ENCODE peak calls at places on chromosome 1, in ten cellular contexts. One of them, this sample, is unnamed. For H3K4me1, the result is how much of the 10 kb centered on the place peaks cover.

GRCh38 chr1:115138271-115138670 is 49.0 kb upstream of the TSPAN2 start:
- DNase-seq in GM23338: no peak
- DNase-seq in thoracic aorta: no peak
- DNase-seq in OCI-LY7: no peak
- DNase-seq in lung: no peak
- DNase-seq in A549: no peak
- DNase-seq in tibial artery: no peak
- DNase-seq in heart left ventricle: no peak
- DNase-seq in psoas muscle: no peak
- DNase-seq in SJSA1: peak
- DNase-seq in this sample: no peak

GRCh38 chr1:76782777-76783176 is 84.5 kb upstream of the ST6GALNAC5 start:
- DNase-seq in GM23338: no peak
- DNase-seq in thoracic aorta: no peak
- DNase-seq in OCI-LY7: no peak
- DNase-seq in lung: no peak
- DNase-seq in A549: no peak
- DNase-seq in tibial artery: no peak
- DNase-seq in heart left ventricle: no peak
- DNase-seq in psoas muscle: no peak
- DNase-seq in SJSA1: no peak
- DNase-seq in this sample: no peak

GRCh38 chr1:93585059-93585966 is 96.3 kb downstream of the BCAR3 start:
- DNase-seq in GM23338: no peak
- DNase-seq in thoracic aorta: no peak
- DNase-seq in OCI-LY7: no peak
- DNase-seq in lung: peak
- DNase-seq in A549: peak
- DNase-seq in tibial artery: peak
- DNase-seq in heart left ventricle: peak
- DNase-seq in psoas muscle: peak
- DNase-seq in SJSA1: no peak
- DNase-seq in this sample: no peak

GRCh38 chr1:181424786-181425403 is 58.4 kb upstream of the CACNA1E start:
- DNase-seq in GM23338: peak
- DNase-seq in thoracic aorta: no peak
- DNase-seq in OCI-LY7: peak
- DNase-seq in lung: peak
- DNase-seq in A549: peak
- DNase-seq in tibial artery: no peak
- DNase-seq in heart left ventricle: peak
- DNase-seq in psoas muscle: peak
- DNase-seq in SJSA1: peak
- DNase-seq in this sample: peak

GRCh38 chr1:201622824-201623223 is 83.9 kb downstream of the NAV1 start:
- DNase-seq in GM23338: no peak
- DNase-seq in thoracic aorta: no peak
- DNase-seq in OCI-LY7: no peak
- DNase-seq in lung: no peak
- DNase-seq in A549: no peak
- DNase-seq in tibial artery: no peak
- DNase-seq in heart left ventricle: no peak
- DNase-seq in psoas muscle: no peak
- DNase-seq in SJSA1: no peak
- DNase-seq in this sample: no peak

GRCh38 chr1:200659269-200659668 is 10.4 kb downstream of the DDX59 start:
- DNase-seq in GM23338: peak
- DNase-seq in thoracic aorta: no peak
- DNase-seq in OCI-LY7: no peak
- DNase-seq in lung: no peak
- DNase-seq in A549: no peak
- DNase-seq in tibial artery: no peak
- DNase-seq in heart left ventricle: no peak
- DNase-seq in psoas muscle: no peak
- DNase-seq in SJSA1: no peak
- DNase-seq in this sample: no peak

GRCh38 chr1:234535763-234536515 is 57.0 kb upstream of the TARBP1 start:
- DNase-seq in GM23338: no peak
- DNase-seq in thoracic aorta: peak
- DNase-seq in OCI-LY7: no peak
- DNase-seq in lung: peak
- DNase-seq in A549: peak
- DNase-seq in tibial artery: peak
- DNase-seq in heart left ventricle: peak
- DNase-seq in psoas muscle: peak
- DNase-seq in SJSA1: peak
- DNase-seq in this sample: no peak

GRCh38 chr1:67647814-67648358 is 37.1 kb upstream of the GADD45A start:
- DNase-seq in GM23338: no peak
- DNase-seq in thoracic aorta: no peak
- DNase-seq in OCI-LY7: no peak
- DNase-seq in lung: no peak
- DNase-seq in A549: no peak
- DNase-seq in tibial artery: no peak
- DNase-seq in heart left ventricle: no peak
- DNase-seq in psoas muscle: no peak
- DNase-seq in SJSA1: no peak
- DNase-seq in this sample: no peak

GRCh38 chr1:1432951-1433803 is 2.3 kb upstream of the VWA1 start:
- DNase-seq in GM23338: peak
- DNase-seq in thoracic aorta: no peak
- DNase-seq in OCI-LY7: no peak
- DNase-seq in lung: peak
- DNase-seq in A549: no peak
- DNase-seq in tibial artery: peak
- DNase-seq in heart left ventricle: peak
- DNase-seq in psoas muscle: peak
- DNase-seq in SJSA1: peak
- DNase-seq in this sample: no peak

GRCh38 chr1:53580009-53580400 is 120.8 kb downstream of the DMRTB1 start:
- DNase-seq in GM23338: no peak
- DNase-seq in thoracic aorta: no peak
- DNase-seq in OCI-LY7: no peak
- DNase-seq in lung: no peak
- DNase-seq in A549: no peak
- DNase-seq in tibial artery: peak
- DNase-seq in heart left ventricle: no peak
- DNase-seq in psoas muscle: no peak
- DNase-seq in SJSA1: no peak
- DNase-seq in this sample: no peak

GRCh38 chr1:216722841-216723240 is 388 bp downstream of the ESRRG start:
- DNase-seq in GM23338: peak
- DNase-seq in thoracic aorta: no peak
- DNase-seq in OCI-LY7: no peak
- DNase-seq in lung: no peak
- DNase-seq in A549: no peak
- DNase-seq in tibial artery: no peak
- DNase-seq in heart left ventricle: no peak
- DNase-seq in psoas muscle: no peak
- DNase-seq in SJSA1: no peak
- DNase-seq in this sample: no peak

GRCh38 chr1:62424412-62424811 is 12.4 kb upstream of the USP1 start:
- DNase-seq in GM23338: no peak
- DNase-seq in thoracic aorta: no peak
- DNase-seq in OCI-LY7: no peak
- DNase-seq in lung: no peak
- DNase-seq in A549: no peak
- DNase-seq in tibial artery: no peak
- DNase-seq in heart left ventricle: no peak
- DNase-seq in psoas muscle: no peak
- DNase-seq in SJSA1: no peak
- DNase-seq in this sample: no peak

DNA sequence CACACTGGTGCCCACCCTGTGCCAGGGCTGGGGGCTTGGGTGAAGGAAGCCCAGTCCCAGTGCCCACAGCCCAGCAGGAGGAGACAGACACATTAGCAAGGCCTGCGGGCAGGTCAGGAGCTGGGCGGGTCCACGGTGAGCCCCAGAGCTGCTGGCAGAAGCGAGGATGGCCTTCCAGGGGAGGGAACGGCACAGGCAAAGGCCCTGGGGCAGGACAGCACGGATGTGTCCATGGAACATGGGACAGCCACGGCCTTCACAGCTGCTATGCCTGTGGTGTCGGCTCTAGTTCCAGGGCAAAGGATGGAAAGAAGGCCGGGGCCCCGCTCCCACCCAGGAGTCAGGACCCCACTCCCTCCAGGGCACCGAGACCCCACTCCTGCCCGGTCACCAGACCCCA is 165.0 kb upstream of the ARHGEF16 start:
- DNase-seq in GM23338: no peak
- DNase-seq in thoracic aorta: no peak
- DNase-seq in OCI-LY7: no peak
- DNase-seq in lung: no peak
- DNase-seq in A549: no peak
- DNase-seq in tibial artery: no peak
- DNase-seq in heart left ventricle: no peak
- DNase-seq in psoas muscle: no peak
- DNase-seq in SJSA1: no peak
- DNase-seq in this sample: no peak
- H3K27ac ChIP-seq in GM23338: no peak
- H3K27ac ChIP-seq in thoracic aorta: peak
- H3K27ac ChIP-seq in OCI-LY7: no peak
- H3K27ac ChIP-seq in lung: no peak
- H3K27ac ChIP-seq in A549: no peak
- H3K27ac ChIP-seq in tibial artery: no peak
- H3K27ac ChIP-seq in heart left ventricle: peak
- H3K27ac ChIP-seq in psoas muscle: no peak
- H3K27ac ChIP-seq in SJSA1: no peak
- H3K27ac ChIP-seq in this sample: no peak

DNA sequence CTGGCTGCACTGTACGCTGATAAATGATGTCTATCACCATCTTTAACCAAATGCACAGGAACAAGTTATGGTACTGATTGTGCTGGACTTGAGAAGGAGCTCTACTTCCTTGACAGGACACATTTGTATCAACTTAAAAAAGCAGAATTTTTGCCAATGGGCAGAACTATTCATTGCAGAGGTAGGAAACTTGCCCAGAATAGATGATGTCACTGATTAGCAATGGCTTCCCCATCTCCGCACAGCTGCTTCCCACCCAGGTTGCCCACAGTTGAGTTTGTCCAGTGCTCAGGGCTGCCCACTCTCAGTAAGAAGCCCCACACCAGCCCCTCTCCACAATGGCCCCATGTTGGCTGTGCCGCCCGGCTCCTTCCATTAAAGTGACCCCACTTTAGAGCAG is 33.4 kb downstream of the CAPN2 start:
- DNase-seq in GM23338: no peak
- DNase-seq in thoracic aorta: no peak
- DNase-seq in OCI-LY7: no peak
- DNase-seq in lung: no peak
- DNase-seq in A549: no peak
- DNase-seq in tibial artery: no peak
- DNase-seq in heart left ventricle: no peak
- DNase-seq in psoas muscle: no peak
- DNase-seq in SJSA1: no peak
- DNase-seq in this sample: no peak
- H3K4me1 ChIP-seq in GM23338: under half
- H3K4me1 ChIP-seq in thoracic aorta: under half
- H3K4me1 ChIP-seq in OCI-LY7: under half
- H3K4me1 ChIP-seq in lung: under half
- H3K4me1 ChIP-seq in A549: half or more
- H3K4me1 ChIP-seq in tibial artery: under half
- H3K4me1 ChIP-seq in heart left ventricle: under half
- H3K4me1 ChIP-seq in psoas muscle: under half
- H3K4me1 ChIP-seq in SJSA1: under half
- H3K4me1 ChIP-seq in this sample: under half

GRCh38 chr1:244431166-244431565 is 20.5 kb downstream of the ADSS2 start:
- DNase-seq in GM23338: no peak
- DNase-seq in thoracic aorta: no peak
- DNase-seq in OCI-LY7: no peak
- DNase-seq in lung: no peak
- DNase-seq in A549: no peak
- DNase-seq in tibial artery: no peak
- DNase-seq in heart left ventricle: no peak
- DNase-seq in psoas muscle: no peak
- DNase-seq in SJSA1: no peak
- DNase-seq in this sample: no peak
- H3K4me3 ChIP-seq in GM23338: no peak
- H3K4me3 ChIP-seq in thoracic aorta: no peak
- H3K4me3 ChIP-seq in OCI-LY7: no peak
- H3K4me3 ChIP-seq in lung: no peak
- H3K4me3 ChIP-seq in A549: no peak
- H3K4me3 ChIP-seq in tibial artery: no peak
- H3K4me3 ChIP-seq in heart left ventricle: no peak
- H3K4me3 ChIP-seq in psoas muscle: no peak
- H3K4me3 ChIP-seq in SJSA1: no peak
- H3K4me3 ChIP-seq in this sample: no peak

GRCh38 chr1:116368241-116368640 is 4.8 kb upstream of the ATP1A1 start:
- DNase-seq in GM23338: no peak
- DNase-seq in thoracic aorta: no peak
- DNase-seq in OCI-LY7: no peak
- DNase-seq in lung: no peak
- DNase-seq in A549: no peak
- DNase-seq in tibial artery: no peak
- DNase-seq in heart left ventricle: no peak
- DNase-seq in psoas muscle: no peak
- DNase-seq in SJSA1: no peak
- DNase-seq in this sample: no peak

GRCh38 chr1:116365353-116365780 is 7.7 kb upstream of the ATP1A1 start:
- DNase-seq in GM23338: no peak
- DNase-seq in thoracic aorta: no peak
- DNase-seq in OCI-LY7: no peak
- DNase-seq in lung: no peak
- DNase-seq in A549: no peak
- DNase-seq in tibial artery: no peak
- DNase-seq in heart left ventricle: peak
- DNase-seq in psoas muscle: no peak
- DNase-seq in SJSA1: no peak
- DNase-seq in this sample: no peak

GRCh38 chr1:116367256-116367949 is 5.6 kb upstream of the ATP1A1 start:
- DNase-seq in GM23338: no peak
- DNase-seq in thoracic aorta: no peak
- DNase-seq in OCI-LY7: no peak
- DNase-seq in lung: no peak
- DNase-seq in A549: no peak
- DNase-seq in tibial artery: no peak
- DNase-seq in heart left ventricle: no peak
- DNase-seq in psoas muscle: no peak
- DNase-seq in SJSA1: no peak
- DNase-seq in this sample: no peak

GRCh38 chr1:116362050-116362449 is 11.0 kb upstream of the ATP1A1 start:
- DNase-seq in GM23338: no peak
- DNase-seq in thoracic aorta: no peak
- DNase-seq in OCI-LY7: no peak
- DNase-seq in lung: no peak
- DNase-seq in A549: no peak
- DNase-seq in tibial artery: no peak
- DNase-seq in heart left ventricle: no peak
- DNase-seq in psoas muscle: no peak
- DNase-seq in SJSA1: no peak
- DNase-seq in this sample: no peak

DNA sequence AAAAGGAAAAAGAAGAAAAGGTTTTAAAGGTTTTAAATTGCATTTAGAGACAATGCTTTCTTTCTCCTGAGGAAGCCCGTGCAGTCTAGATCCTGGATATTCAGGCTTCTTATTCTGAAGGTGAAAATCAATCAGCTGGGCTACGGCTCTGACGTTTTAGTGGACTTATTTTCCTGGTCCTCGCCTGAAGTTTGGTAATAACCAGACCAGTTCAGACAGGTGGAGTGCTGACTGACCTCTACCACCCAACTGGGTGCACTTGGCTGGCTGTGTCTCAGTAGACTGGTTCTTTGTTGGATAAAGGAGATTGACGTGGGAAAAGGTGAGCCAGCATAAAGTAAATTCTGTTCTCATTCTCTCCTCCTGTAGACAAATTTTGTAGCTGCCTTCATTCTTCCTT is 7.2 kb upstream of the ATP1A1 start:
- DNase-seq in GM23338: no peak
- DNase-seq in thoracic aorta: no peak
- DNase-seq in OCI-LY7: no peak
- DNase-seq in lung: no peak
- DNase-seq in A549: no peak
- DNase-seq in tibial artery: no peak
- DNase-seq in heart left ventricle: no peak
- DNase-seq in psoas muscle: no peak
- DNase-seq in SJSA1: no peak
- DNase-seq in this sample: no peak
- H3K27ac ChIP-seq in GM23338: no peak
- H3K27ac ChIP-seq in thoracic aorta: no peak
- H3K27ac ChIP-seq in OCI-LY7: no peak
- H3K27ac ChIP-seq in lung: no peak
- H3K27ac ChIP-seq in A549: no peak
- H3K27ac ChIP-seq in tibial artery: no peak
- H3K27ac ChIP-seq in heart left ventricle: no peak
- H3K27ac ChIP-seq in psoas muscle: no peak
- H3K27ac ChIP-seq in SJSA1: no peak
- H3K27ac ChIP-seq in this sample: no peak